ENCODE peak calls at places on chromosomes 5 and 9, in eight cellular contexts. V is activated naive CD8-positive, alpha-beta T cell treated with anti-CD3 and anti-CD28 coated beads, Interleukin-2, amount 50 U/mL, for 24 hours; L is A549; O is effector memory CD8-positive, alpha-beta T cell; K is left colon; M is HepG2; U is HCT116; X is stimulated activated naive B cell treated with anti-CD40 and anti-IgM and Interleukin-4, amounts not matched to agents 10 μg/mL and 1 μg/mL and 100 μg/mL, for 72 hours. C is an unnamed sample.
A peak's percentile ranks its signal among the peaks of the same experiment; 100 is the strongest.

GRCh38 chr5:68330564-68330963 is 115.0 kb downstream of the PIK3R1 start:
- ATAC-seq in L (no peak), U (no peak), M (no peak), O (no peak), X (no peak), K (peak; percentile 21), V (no peak), C (no peak)

GRCh38 chr5:56323505-56323904 is 90.4 kb upstream of the ANKRD55 start:
- ATAC-seq in O (no peak), X (no peak), V (no peak), L (peak; percentile 57), M (no peak), U (peak; percentile 62), K (no peak), C (peak; percentile 37)

GRCh38 chr5:175148773-175149172 is 295.2 kb downstream of the DRD1 start:
- ATAC-seq in V (no peak), O (no peak), L (no peak), K (no peak), X (no peak), U (no peak), M (no peak), C (no peak)

GRCh38 chr5:115170128-115170923 is 618 bp upstream of the TRIM36 start:
- ATAC-seq in X (peak; percentile 56), U (peak; percentile 70), M (peak; percentile 80), L (peak; percentile 84), O (no peak), V (peak; percentile 55), K (peak; percentile 52), C (peak; percentile 59)

GRCh38 chr5:113187879-113188278 is 211.3 kb downstream of the DCP2 start:
- ATAC-seq in K (no peak), U (no peak), M (no peak), L (no peak), X (peak; percentile 89), V (no peak), O (no peak), C (no peak)

GRCh38 chr5:81251922-81252321 is 18.8 kb downstream of the CKMT2 start:
- ATAC-seq in L (no peak), M (no peak), V (no peak), X (no peak), U (no peak), O (no peak), K (no peak), C (no peak)

GRCh38 chr5:102222772-102223171 is 73.3 kb downstream of the SLCO4C1 start:
- ATAC-seq in X (no peak), O (no peak), K (peak; percentile 51), L (no peak), U (no peak), M (peak; percentile 100), V (no peak), C (no peak)

GRCh38 chr5:10283927-10284635 is 23.6 kb downstream of the CMBL start:
- ATAC-seq in L (peak; percentile 99), U (peak; percentile 98), K (peak; percentile 73), M (peak; percentile 99), X (peak; percentile 89), V (peak; percentile 96), O (peak; percentile 97), C (peak; percentile 94)

GRCh38 chr5:158805195-158805594 is 294.5 kb downstream of the EBF1 start:
- ATAC-seq in U (no peak), K (no peak), O (no peak), L (no peak), V (no peak), X (no peak), M (no peak), C (no peak)

GRCh38 chr5:53091304-53091703 is 18.3 kb downstream of the MOCS2 start:
- ATAC-seq in K (no peak), L (peak; percentile 57), X (no peak), V (no peak), U (peak; percentile 65), M (no peak), O (no peak), C (no peak)

GRCh38 chr5:107631805-107632362 is 38.9 kb downstream of the EFNA5 start:
- ATAC-seq in V (no peak), L (no peak), O (no peak), U (no peak), X (no peak), K (no peak), M (no peak), C (no peak)

GRCh38 chr5:159877894-159878448 is 38.3 kb upstream of the ADRA1B start:
- ATAC-seq in L (no peak), U (no peak), K (no peak), X (no peak), M (no peak), V (no peak), O (no peak), C (no peak)

GRCh38 chr5:101370240-101370639 is 467.2 kb upstream of the ST8SIA4 start:
- ATAC-seq in M (no peak), L (no peak), U (no peak), X (no peak), K (no peak), V (no peak), O (no peak), C (no peak)

GRCh38 chr9:128503870-128504269 is 649 bp upstream of the GLE1 start:
- ATAC-seq in O (no peak), X (no peak), V (no peak), U (no peak), L (no peak), K (peak; percentile 28), M (no peak), C (no peak)

GRCh38 chr5:12845549-12846159 is 941.4 kb upstream of the CTNND2 start:
- ATAC-seq in X (no peak), U (no peak), V (no peak), O (peak; percentile 66), K (no peak), L (no peak), M (no peak), C (no peak)

GRCh38 chr9:134723037-134723436 is 81.4 kb downstream of the COL5A1 start:
- ATAC-seq in K (no peak), O (no peak), L (no peak), V (no peak), M (no peak), X (no peak), U (no peak), C (no peak)

GRCh38 chr9:76897804-76898525 is 7.9 kb downstream of the PRUNE2 start:
- ATAC-seq in V (no peak), O (no peak), M (no peak), K (peak; percentile 70), X (no peak), L (no peak), U (no peak), C (no peak)

C was measured in activated T-helper 17 cell treated with anti-CD3 and anti-CD28 coated beads, Interleukin-2, amount 50 U/mL, for 72 hours.